ENCODE peak calls at places on chromosomes 16 and 17, in six cellular contexts. One of them, this sample, is unnamed.

GRCh38 chr17:70076189-70076588 is 1.2 kb downstream of the KCNJ16 start:
- DNase-seq in CD4-positive, CD25-positive, alpha-beta regulatory T cell: no peak
- DNase-seq in ovary: no peak
- DNase-seq in psoas muscle: no peak
- DNase-seq in IMR-90: peak; percentile 21
- DNase-seq in CD8-positive, alpha-beta T cell: no peak
- DNase-seq in this sample: no peak

GRCh38 chr17:48413613-48414405 is 16.2 kb downstream of the SKAP1 start:
- DNase-seq in CD4-positive, CD25-positive, alpha-beta regulatory T cell: peak; percentile 80
- DNase-seq in CD8-positive, alpha-beta T cell: no peak
- DNase-seq in IMR-90: no peak
- DNase-seq in ovary: no peak
- DNase-seq in psoas muscle: no peak
- DNase-seq in this sample: no peak

GRCh38 chr16:14324581-14324980 is 253.5 kb downstream of the MRTFB start:
- DNase-seq in psoas muscle: no peak
- DNase-seq in CD8-positive, alpha-beta T cell: no peak
- DNase-seq in ovary: no peak
- DNase-seq in CD4-positive, CD25-positive, alpha-beta regulatory T cell: no peak
- DNase-seq in IMR-90: peak; percentile 44
- DNase-seq in this sample: no peak

GRCh38 chr17:73342549-73343167 is 30.9 kb upstream of the CDC42EP4 start:
- DNase-seq in IMR-90: peak; percentile 73
- DNase-seq in CD8-positive, alpha-beta T cell: no peak
- DNase-seq in CD4-positive, CD25-positive, alpha-beta regulatory T cell: no peak
- DNase-seq in ovary: no peak
- DNase-seq in psoas muscle: no peak
- DNase-seq in this sample: no peak

GRCh38 chr17:81429813-81430510 is 34.7 kb downstream of the BAHCC1 start:
- DNase-seq in CD8-positive, alpha-beta T cell: no peak
- DNase-seq in IMR-90: no peak
- DNase-seq in CD4-positive, CD25-positive, alpha-beta regulatory T cell: no peak
- DNase-seq in psoas muscle: peak; percentile 76
- DNase-seq in ovary: peak; percentile 74
- DNase-seq in this sample: no peak

GRCh38 chr16:19885456-19886060 is 910 bp upstream of the GPRC5B start:
- DNase-seq in ovary: peak; percentile 66
- DNase-seq in CD4-positive, CD25-positive, alpha-beta regulatory T cell: peak; percentile 13
- DNase-seq in IMR-90: no peak
- DNase-seq in psoas muscle: peak; percentile 56
- DNase-seq in CD8-positive, alpha-beta T cell: no peak
- DNase-seq in this sample: no peak

GRCh38 chr16:84482001-84482891 is 22.2 kb downstream of the MEAK7 start:
- DNase-seq in ovary: no peak
- DNase-seq in CD4-positive, CD25-positive, alpha-beta regulatory T cell: no peak
- DNase-seq in IMR-90: no peak
- DNase-seq in psoas muscle: no peak
- DNase-seq in CD8-positive, alpha-beta T cell: no peak
- DNase-seq in this sample: no peak

GRCh38 chr17:29726721-29727252 is 104.1 kb upstream of the CORO6 start:
- DNase-seq in ovary: no peak
- DNase-seq in CD4-positive, CD25-positive, alpha-beta regulatory T cell: peak; percentile 66
- DNase-seq in psoas muscle: no peak
- DNase-seq in IMR-90: peak; percentile 39
- DNase-seq in CD8-positive, alpha-beta T cell: no peak
- DNase-seq in this sample: no peak

GRCh38 chr16:4615389-4616046 is 830 bp upstream of the UBALD1 start:
- DNase-seq in ovary: peak; percentile 79
- DNase-seq in CD4-positive, CD25-positive, alpha-beta regulatory T cell: no peak
- DNase-seq in psoas muscle: no peak
- DNase-seq in IMR-90: no peak
- DNase-seq in CD8-positive, alpha-beta T cell: no peak
- DNase-seq in this sample: no peak

GRCh38 chr17:7886227-7887037 is 2.2 kb upstream of the CHD3 start:
- DNase-seq in CD8-positive, alpha-beta T cell: peak; percentile 34
- DNase-seq in psoas muscle: no peak
- DNase-seq in CD4-positive, CD25-positive, alpha-beta regulatory T cell: peak; percentile 60
- DNase-seq in IMR-90: peak; percentile 7
- DNase-seq in ovary: peak; percentile 63
- DNase-seq in this sample: no peak

GRCh38 chr17:71494045-71494444 is 626.8 kb upstream of the SOX9 start:
- DNase-seq in ovary: no peak
- DNase-seq in CD4-positive, CD25-positive, alpha-beta regulatory T cell: no peak
- DNase-seq in IMR-90: peak; percentile 28
- DNase-seq in CD8-positive, alpha-beta T cell: no peak
- DNase-seq in psoas muscle: no peak
- DNase-seq in this sample: peak; percentile 18

GRCh38 chr17:4483012-4483840 is 15.5 kb upstream of the SPNS2 start:
- DNase-seq in CD4-positive, CD25-positive, alpha-beta regulatory T cell: no peak
- DNase-seq in IMR-90: no peak
- DNase-seq in ovary: no peak
- DNase-seq in psoas muscle: no peak
- DNase-seq in CD8-positive, alpha-beta T cell: no peak
- DNase-seq in this sample: peak; percentile 80

GRCh38 chr16:55779391-55780094 is 53.4 kb downstream of the CES1 start:
- DNase-seq in CD8-positive, alpha-beta T cell: no peak
- DNase-seq in psoas muscle: no peak
- DNase-seq in IMR-90: no peak
- DNase-seq in ovary: no peak
- DNase-seq in CD4-positive, CD25-positive, alpha-beta regulatory T cell: no peak
- DNase-seq in this sample: no peak

GRCh38 chr16:89386786-89387185 is 103.6 kb downstream of the ANKRD11 start:
- DNase-seq in psoas muscle: no peak
- DNase-seq in IMR-90: no peak
- DNase-seq in CD4-positive, CD25-positive, alpha-beta regulatory T cell: no peak
- DNase-seq in ovary: no peak
- DNase-seq in CD8-positive, alpha-beta T cell: no peak
- DNase-seq in this sample: no peak

GRCh38 chr17:69812240-69812837 is 262.7 kb upstream of the KCNJ16 start:
- DNase-seq in CD8-positive, alpha-beta T cell: no peak
- DNase-seq in psoas muscle: no peak
- DNase-seq in CD4-positive, CD25-positive, alpha-beta regulatory T cell: no peak
- DNase-seq in IMR-90: no peak
- DNase-seq in ovary: no peak
- DNase-seq in this sample: no peak

GRCh38 chr17:83180996-83181481 is 101.6 kb downstream of the METRNL start:
- DNase-seq in IMR-90: no peak
- DNase-seq in psoas muscle: no peak
- DNase-seq in CD8-positive, alpha-beta T cell: no peak
- DNase-seq in ovary: peak; percentile 9
- DNase-seq in CD4-positive, CD25-positive, alpha-beta regulatory T cell: no peak
- DNase-seq in this sample: no peak

GRCh38 chr17:82287849-82288601 is 14.5 kb upstream of the CSNK1D start:
- DNase-seq in ovary: peak; percentile 67
- DNase-seq in CD8-positive, alpha-beta T cell: no peak
- DNase-seq in IMR-90: peak; percentile 74
- DNase-seq in psoas muscle: peak; percentile 84
- DNase-seq in CD4-positive, CD25-positive, alpha-beta regulatory T cell: no peak
- DNase-seq in this sample: no peak

GRCh38 chr16:86337138-86337537 is 173.2 kb upstream of the FOXF1 start:
- DNase-seq in ovary: no peak
- DNase-seq in psoas muscle: no peak
- DNase-seq in IMR-90: no peak
- DNase-seq in CD8-positive, alpha-beta T cell: no peak
- DNase-seq in CD4-positive, CD25-positive, alpha-beta regulatory T cell: no peak
- DNase-seq in this sample: no peak

GRCh38 chr16:66881014-66881417 is 701 bp downstream of the PDP2 start:
- DNase-seq in CD8-positive, alpha-beta T cell: no peak
- DNase-seq in IMR-90: no peak
- DNase-seq in ovary: peak; percentile 41
- DNase-seq in psoas muscle: no peak
- DNase-seq in CD4-positive, CD25-positive, alpha-beta regulatory T cell: no peak
- DNase-seq in this sample: no peak

GRCh38 chr17:44112284-44113280 is 10.9 kb downstream of the HDAC5 start:
- DNase-seq in psoas muscle: peak; percentile 96
- DNase-seq in CD4-positive, CD25-positive, alpha-beta regulatory T cell: no peak
- DNase-seq in IMR-90: no peak
- DNase-seq in ovary: peak; percentile 69
- DNase-seq in CD8-positive, alpha-beta T cell: no peak
- DNase-seq in this sample: no peak

GRCh38 chr17:73131993-73132595 is 32.7 kb upstream of the SSTR2 start:
- DNase-seq in CD8-positive, alpha-beta T cell: no peak
- DNase-seq in CD4-positive, CD25-positive, alpha-beta regulatory T cell: no peak
- DNase-seq in ovary: no peak
- DNase-seq in IMR-90: no peak
- DNase-seq in psoas muscle: no peak
- DNase-seq in this sample: no peak

GRCh38 chr16:30371248-30371816 is 1.0 kb upstream of the TBC1D10B start:
- DNase-seq in CD8-positive, alpha-beta T cell: no peak
- DNase-seq in ovary: no peak
- DNase-seq in psoas muscle: no peak
- DNase-seq in IMR-90: no peak
- DNase-seq in CD4-positive, CD25-positive, alpha-beta regulatory T cell: no peak
- DNase-seq in this sample: no peak

GRCh38 chr16:29806096-29806579 is at the start of gene MAZ:
- DNase-seq in ovary: no peak
- DNase-seq in CD4-positive, CD25-positive, alpha-beta regulatory T cell: no peak
- DNase-seq in CD8-positive, alpha-beta T cell: peak; percentile 69
- DNase-seq in psoas muscle: no peak
- DNase-seq in IMR-90: peak; percentile 91
- DNase-seq in this sample: no peak

GRCh38 chr17:15649861-15650391 is 30.4 kb upstream of the FBXW10B start:
- DNase-seq in IMR-90: peak; percentile 55
- DNase-seq in psoas muscle: no peak
- DNase-seq in CD8-positive, alpha-beta T cell: no peak
- DNase-seq in ovary: no peak
- DNase-seq in CD4-positive, CD25-positive, alpha-beta regulatory T cell: no peak
- DNase-seq in this sample: no peak

GRCh38 chr16:81703177-81704155 is 75.6 kb upstream of the PLCG2 start:
- DNase-seq in CD4-positive, CD25-positive, alpha-beta regulatory T cell: no peak
- DNase-seq in CD8-positive, alpha-beta T cell: no peak
- DNase-seq in psoas muscle: peak; percentile 35
- DNase-seq in IMR-90: peak; percentile 91
- DNase-seq in ovary: peak; percentile 72
- DNase-seq in this sample: peak; percentile 53
- H3K36me3 ChIP-seq in CD4-positive, CD25-positive, alpha-beta regulatory T cell: peaks cover 43% of the 10 kb centered on the region
- H3K36me3 ChIP-seq in CD8-positive, alpha-beta T cell: peaks cover 17% of the 10 kb centered on the region
- H3K36me3 ChIP-seq in psoas muscle: no peaks in the 10 kb centered on the region
- H3K36me3 ChIP-seq in IMR-90: peaks cover 43% of the 10 kb centered on the region
- H3K36me3 ChIP-seq in ovary: no peaks in the 10 kb centered on the region
- H3K36me3 ChIP-seq in this sample: peaks cover 2% of the 10 kb centered on the region

GRCh38 chr16:50745940-50746339 is 4.1 kb downstream of the CYLD start:
- DNase-seq in CD4-positive, CD25-positive, alpha-beta regulatory T cell: peak; percentile 44
- DNase-seq in CD8-positive, alpha-beta T cell: no peak
- DNase-seq in ovary: no peak
- DNase-seq in IMR-90: no peak
- DNase-seq in psoas muscle: no peak
- DNase-seq in this sample: no peak

GRCh38 chr16:50743575-50744225 is 1.8 kb downstream of the CYLD start:
- DNase-seq in IMR-90: no peak
- DNase-seq in ovary: no peak
- DNase-seq in CD8-positive, alpha-beta T cell: no peak
- DNase-seq in CD4-positive, CD25-positive, alpha-beta regulatory T cell: peak; percentile 33
- DNase-seq in psoas muscle: no peak
- DNase-seq in this sample: no peak

GRCh38 chr16:50742521-50743150 is 750 bp downstream of the CYLD start:
- DNase-seq in CD4-positive, CD25-positive, alpha-beta regulatory T cell: peak; percentile 63
- DNase-seq in IMR-90: peak; percentile 43
- DNase-seq in CD8-positive, alpha-beta T cell: peak; percentile 26
- DNase-seq in ovary: peak; percentile 63
- DNase-seq in psoas muscle: peak; percentile 68
- DNase-seq in this sample: no peak

GRCh38 chr16:50747206-50747956 is 5.5 kb downstream of the CYLD start:
- DNase-seq in IMR-90: no peak
- DNase-seq in CD4-positive, CD25-positive, alpha-beta regulatory T cell: peak; percentile 87
- DNase-seq in psoas muscle: no peak
- DNase-seq in ovary: no peak
- DNase-seq in CD8-positive, alpha-beta T cell: no peak
- DNase-seq in this sample: no peak

DNA sequence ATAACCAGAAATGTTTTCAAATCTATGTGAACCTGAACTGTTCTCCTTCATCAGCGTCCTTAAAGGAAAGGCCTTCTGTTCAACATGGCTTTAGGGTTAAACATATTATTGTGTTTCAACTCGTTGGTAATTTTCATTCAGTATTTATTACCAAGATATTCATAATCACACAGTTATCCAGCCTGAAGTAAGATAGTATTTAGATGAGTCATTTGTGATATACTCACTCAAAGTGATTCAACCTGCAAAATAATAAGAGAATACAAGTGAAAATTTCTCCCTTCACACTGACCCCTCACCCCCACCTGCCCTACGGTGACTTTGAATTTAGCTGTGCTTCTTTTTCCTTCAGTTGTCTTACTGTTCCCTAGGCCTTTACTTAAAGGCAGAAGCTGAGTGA is 3.0 kb downstream of the CYLD start:
- DNase-seq in CD4-positive, CD25-positive, alpha-beta regulatory T cell: peak; percentile 77
- DNase-seq in ovary: no peak
- DNase-seq in CD8-positive, alpha-beta T cell: no peak
- DNase-seq in IMR-90: peak; percentile 55
- DNase-seq in psoas muscle: no peak
- DNase-seq in this sample: no peak
- H3K4me3 ChIP-seq in CD4-positive, CD25-positive, alpha-beta regulatory T cell: peak overlapping the region; percentile 98
- H3K4me3 ChIP-seq in ovary: no peak overlapping the region
- H3K4me3 ChIP-seq in CD8-positive, alpha-beta T cell: peak overlapping the region; percentile 60
- H3K4me3 ChIP-seq in IMR-90: no peak overlapping the region
- H3K4me3 ChIP-seq in psoas muscle: no peak overlapping the region
- H3K4me3 ChIP-seq in this sample: no peak overlapping the region

GRCh38 chr16:9102379-9102778 is 10.9 kb downstream of the HAPSTR1 start:
- DNase-seq in IMR-90: peak; percentile 97
- DNase-seq in CD8-positive, alpha-beta T cell: no peak
- DNase-seq in psoas muscle: no peak
- DNase-seq in CD4-positive, CD25-positive, alpha-beta regulatory T cell: no peak
- DNase-seq in ovary: no peak
- DNase-seq in this sample: no peak
- H3K36me3 ChIP-seq in IMR-90: peaks cover 44% of the 10 kb centered on the region
- H3K36me3 ChIP-seq in CD8-positive, alpha-beta T cell: peaks cover 38% of the 10 kb centered on the region
- H3K36me3 ChIP-seq in psoas muscle: peaks cover 6% of the 10 kb centered on the region
- H3K36me3 ChIP-seq in CD4-positive, CD25-positive, alpha-beta regulatory T cell: peaks cover 91% of the 10 kb centered on the region
- H3K36me3 ChIP-seq in ovary: no peaks in the 10 kb centered on the region
- H3K36me3 ChIP-seq in this sample: peaks cover 1% of the 10 kb centered on the region

DNA sequence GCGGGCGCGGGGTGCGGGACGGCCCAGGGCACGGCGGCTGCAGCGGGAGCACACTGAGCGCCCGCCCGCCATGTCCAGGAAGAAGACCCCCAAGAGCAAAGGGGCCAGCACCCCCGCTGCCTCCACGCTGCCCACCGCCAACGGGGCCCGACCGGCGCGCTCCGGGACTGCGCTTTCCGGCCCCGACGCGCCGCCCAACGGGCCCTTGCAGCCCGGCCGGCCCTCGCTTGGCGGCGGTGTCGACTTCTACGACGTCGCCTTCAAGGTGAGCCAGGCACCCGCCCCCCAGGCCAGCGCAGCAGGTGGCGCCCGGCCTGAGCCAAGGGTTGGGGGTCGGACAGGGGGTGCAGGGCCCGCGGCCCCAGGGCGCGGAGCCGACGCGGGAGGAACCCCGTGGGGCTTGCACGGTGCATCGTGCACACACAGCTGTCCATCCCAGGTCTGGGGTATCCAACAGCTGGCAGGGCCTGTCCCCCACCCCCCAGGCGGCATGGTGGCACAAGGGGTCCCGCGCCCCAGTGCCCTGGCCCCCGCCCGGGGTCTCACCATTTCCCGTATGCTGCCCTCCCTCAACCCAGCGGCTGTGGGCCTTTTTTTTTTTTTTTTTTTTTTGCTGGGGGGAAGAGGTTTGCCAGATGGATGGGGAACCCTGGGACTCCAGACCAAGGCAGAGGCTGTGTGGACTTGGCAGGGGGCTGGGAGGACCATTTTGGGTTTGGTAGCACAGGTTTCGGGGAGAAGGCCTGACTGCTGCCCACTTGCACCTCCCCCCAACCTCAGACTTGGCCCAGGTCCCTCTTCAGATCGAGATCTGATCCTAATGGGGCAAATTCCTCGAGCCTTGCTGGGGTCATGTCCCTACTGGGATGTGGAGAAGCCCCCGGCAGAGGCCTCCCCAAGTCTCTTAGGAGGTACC is 547 bp downstream of the RAB26 start:
- DNase-seq in CD8-positive, alpha-beta T cell: no peak
- DNase-seq in IMR-90: no peak
- DNase-seq in ovary: no peak
- DNase-seq in psoas muscle: no peak
- DNase-seq in CD4-positive, CD25-positive, alpha-beta regulatory T cell: no peak
- DNase-seq in this sample: no peak
- H3K4me3 ChIP-seq in CD8-positive, alpha-beta T cell: peak overlapping the region; percentile 33
- H3K4me3 ChIP-seq in IMR-90: peak overlapping the region; percentile 49
- H3K4me3 ChIP-seq in ovary: peak overlapping the region; percentile 21
- H3K4me3 ChIP-seq in psoas muscle: peak overlapping the region; percentile 67
- H3K4me3 ChIP-seq in CD4-positive, CD25-positive, alpha-beta regulatory T cell: no peak overlapping the region
- H3K4me3 ChIP-seq in this sample: peak overlapping the region; percentile 30